ENCODE peak calls at places on chromosomes 16 and 17, in seven cellular contexts. R is stomach, C is esophagus squamous epithelium, P is sigmoid colon, T is heart left ventricle, H is body of pancreas, S is spleen. O is an unnamed sample.

GRCh38 chr17:48645639-48646182 is 19.6 kb upstream of the HOXB9 start:
- DNase-seq in R (no peak), C (no peak), P (no peak), T (no peak), H (no peak), S (no peak), O (no peak)

GRCh38 chr17:68355093-68355492 is 63.8 kb downstream of the ARSG start:
- DNase-seq in R (no peak), C (no peak), P (no peak), T (no peak), H (no peak), S (no peak), O (no peak)

GRCh38 chr17:8753976-8754440 is 4.3 kb downstream of the SPDYE4 start:
- DNase-seq in R (no peak), C (no peak), P (no peak), T (no peak), H (no peak), S (no peak), O (no peak)

GRCh38 chr16:12317121-12317810 is 340.7 kb downstream of the SNX29 start:
- DNase-seq in R (no peak), C (no peak), P (no peak), T (no peak), H (no peak), S (peak), O (no peak)

GRCh38 chr17:49717371-49717841 is 9.6 kb upstream of the SLC35B1 start:
- DNase-seq in R (peak), C (no peak), P (no peak), T (no peak), H (peak), S (no peak), O (no peak)

GRCh38 chr16:21001262-21001661 is 100.7 kb downstream of the LYRM1 start:
- DNase-seq in R (no peak), C (no peak), P (no peak), T (no peak), H (peak), S (no peak), O (no peak)

GRCh38 chr17:40086150-40087044 is 14.0 kb downstream of the NR1D1 start:
- DNase-seq in R (peak), C (no peak), P (no peak), T (peak), H (peak), S (peak), O (peak)

GRCh38 chr16:15880434-15880833 is 8.0 kb downstream of the CEP20 start:
- DNase-seq in R (no peak), C (no peak), P (no peak), T (no peak), H (no peak), S (no peak), O (no peak)

GRCh38 chr16:58481931-58482330 is 18.0 kb upstream of the NDRG4 start:
- DNase-seq in R (no peak), C (no peak), P (no peak), T (no peak), H (no peak), S (peak), O (no peak)

GRCh38 chr16:1427473-1428461 is 3.1 kb upstream of the PERCC1 start:
- DNase-seq in R (no peak), C (no peak), P (no peak), T (no peak), H (no peak), S (no peak), O (no peak)

GRCh38 chr16:14024300-14024699 is 46.8 kb upstream of the MRTFB start:
- DNase-seq in R (no peak), C (no peak), P (no peak), T (no peak), H (peak), S (no peak), O (no peak)

GRCh38 chr17:79976451-79976850 is 59.2 kb downstream of the TBC1D16 start:
- DNase-seq in R (no peak), C (no peak), P (peak), T (no peak), H (peak), S (no peak), O (peak)

GRCh38 chr17:61440697-61441096 is 11.5 kb upstream of the TBX4 start:
- DNase-seq in R (no peak), C (no peak), P (no peak), T (no peak), H (no peak), S (no peak), O (no peak)

GRCh38 chr17:34706029-34706428 is 126.6 kb downstream of the TMEM132E start:
- DNase-seq in R (no peak), C (no peak), P (no peak), T (no peak), H (no peak), S (no peak), O (no peak)

GRCh38 chr17:3730881-3731429 is 7.3 kb downstream of the HASPIN start:
- DNase-seq in R (no peak), C (no peak), P (no peak), T (no peak), H (no peak), S (no peak), O (no peak)

GRCh38 chr16:65833171-65833871 is 533.2 kb upstream of the CDH5 start:
- DNase-seq in R (no peak), C (no peak), P (no peak), T (no peak), H (no peak), S (no peak), O (no peak)

GRCh38 chr16:27665881-27666280 is 115.9 kb downstream of the KATNIP start:
- DNase-seq in R (no peak), C (no peak), P (no peak), T (no peak), H (no peak), S (no peak), O (no peak)

GRCh38 chr16:75320435-75320834 is 69.0 kb upstream of the BCAR1 start:
- DNase-seq in R (no peak), C (no peak), P (no peak), T (no peak), H (peak), S (no peak), O (no peak)

GRCh38 chr17:82384051-82384729 is 12.6 kb downstream of the UTS2R start:
- DNase-seq in R (no peak), C (no peak), P (no peak), T (no peak), H (peak), S (no peak), O (no peak)

GRCh38 chr17:83086907-83087787 is 7.7 kb downstream of the METRNL start:
- DNase-seq in R (no peak), C (no peak), P (no peak), T (no peak), H (no peak), S (no peak), O (no peak)

GRCh38 chr17:7042507-7043194 is 1.2 kb downstream of the SLC16A11 start:
- DNase-seq in R (no peak), C (no peak), P (no peak), T (peak), H (no peak), S (peak), O (peak)
- TF ChIP-seq POLR2A in R (no peak), C (no peak), P (no peak), T (no peak), H (no peak), S (no peak), O (no peak)

GRCh38 chr16:88754912-88755744 is 29.9 kb downstream of the PIEZO1 start:
- DNase-seq in R (no peak), C (no peak), P (no peak), T (no peak), H (no peak), S (no peak), O (no peak)
- TF ChIP-seq CTCF in R (peak), C (no peak), P (no peak), T (no peak), H (no peak), S (no peak), O (no peak)

DNA sequence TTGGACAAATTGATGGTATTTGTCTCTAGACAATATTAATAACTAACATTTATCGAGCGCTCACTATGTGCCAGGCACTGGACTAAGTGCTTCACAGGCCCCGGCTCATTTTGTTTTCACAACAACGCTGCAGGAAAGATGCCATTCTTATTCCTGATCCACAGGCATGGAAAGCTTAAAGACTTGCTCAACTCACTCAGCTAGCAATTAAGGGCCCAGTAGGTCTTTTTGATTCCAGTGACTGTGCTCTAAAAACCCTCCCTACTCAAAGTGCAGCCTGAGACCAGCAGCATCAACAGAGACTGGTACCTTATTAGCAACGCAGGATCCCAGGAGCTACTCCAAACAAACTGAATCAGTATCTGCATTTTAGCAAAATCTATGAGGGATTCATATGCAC is 35.3 kb downstream of the CUEDC1 start:
- DNase-seq in R (no peak), C (no peak), P (no peak), T (no peak), H (no peak), S (no peak), O (no peak)
- H3K4me3 ChIP-seq in R (no peak), C (no peak), P (no peak), T (no peak), H (no peak), S (no peak), O (no peak)

GRCh38 chr17:27630607-27631408 is at the start of gene LGALS9:
- DNase-seq in R (peak), C (no peak), P (no peak), T (no peak), H (peak), S (peak), O (no peak)
- TF ChIP-seq POLR2A in R (peak), C (peak), P (peak), T (no peak), H (peak), S (peak), O (no peak)

GRCh38 chr17:44844390-44844830 is 3.3 kb upstream of the HIGD1B start:
- DNase-seq in R (no peak), C (no peak), P (no peak), T (peak), H (no peak), S (peak), O (no peak)
- TF ChIP-seq CTCF in R (no peak), C (no peak), P (no peak), T (no peak), H (no peak), S (no peak), O (no peak)